ENCODE peak calls at places on chromosome 12, in four cellular contexts. K is endodermal cell, F is esophagus muscularis mucosa, D is prostate gland. R is an unnamed sample.

GRCh38 chr12:76277480-76277879 is 70.7 kb downstream of the BBS10 start:
- DNase-seq in D (no peak), K (peak), F (no peak), R (no peak)

GRCh38 chr12:59403259-59403932 is 192.4 kb upstream of the SLC16A7 start:
- DNase-seq in D (peak), K (peak), F (no peak), R (peak)

GRCh38 chr12:111758120-111758561 is 8.6 kb upstream of the ALDH2 start:
- DNase-seq in F (no peak), D (peak), K (peak), R (no peak)

GRCh38 chr12:6038160-6038559 is 86.3 kb downstream of the VWF start:
- DNase-seq in F (no peak), K (peak), D (no peak), R (peak)

GRCh38 chr12:34399631-34400422 is 377.5 kb downstream of the ALG10 start:
- DNase-seq in K (peak), F (peak), D (peak), R (no peak)

GRCh38 chr12:6778212-6778570 is 5.9 kb downstream of the LAG3 start:
- DNase-seq in K (peak), D (no peak), F (no peak), R (no peak)

GRCh38 chr12:47017901-47018479 is 61.4 kb upstream of the PCED1B start:
- DNase-seq in K (no peak), F (no peak), D (no peak), R (no peak)

GRCh38 chr12:47165934-47166333 is 86.2 kb upstream of the AMIGO2 start:
- DNase-seq in F (no peak), D (no peak), K (peak), R (no peak)

GRCh38 chr12:112409064-112409905 is at the start of gene RPL6:
- DNase-seq in F (peak), D (peak), K (peak), R (peak)

GRCh38 chr12:120100630-120101029 is 15.9 kb downstream of the RAB35 start:
- DNase-seq in D (peak), K (no peak), F (no peak), R (no peak)

GRCh38 chr12:102197789-102198188 is at the start of gene PMCH:
- DNase-seq in D (no peak), K (no peak), F (no peak), R (peak)

GRCh38 chr12:71755146-71755892 is 656 bp downstream of the RAB21 start:
- DNase-seq in F (no peak), K (no peak), D (peak), R (peak)

GRCh38 chr12:31650927-31651326 is 8.6 kb upstream of the ETFBKMT start:
- DNase-seq in D (no peak), K (peak), F (no peak), R (no peak)

GRCh38 chr12:107444771-107445170 is 240.8 kb upstream of the PWP1 start:
- DNase-seq in D (no peak), K (no peak), F (no peak), R (no peak)

GRCh38 chr12:6567112-6567680 is 895 bp downstream of the NOP2 start:
- DNase-seq in D (no peak), K (no peak), F (no peak), R (no peak)

GRCh38 chr12:32217354-32218310 is 111.0 kb downstream of the BICD1 start:
- DNase-seq in F (no peak), K (no peak), D (no peak), R (no peak)

GRCh38 chr12:109278912-109279311 is 30.2 kb downstream of the FOXN4 start:
- DNase-seq in K (no peak), D (no peak), F (no peak), R (no peak)

GRCh38 chr12:55940065-55940732 is 9.2 kb downstream of the DGKA start:
- DNase-seq in F (peak), D (peak), K (peak), R (peak)

DNA sequence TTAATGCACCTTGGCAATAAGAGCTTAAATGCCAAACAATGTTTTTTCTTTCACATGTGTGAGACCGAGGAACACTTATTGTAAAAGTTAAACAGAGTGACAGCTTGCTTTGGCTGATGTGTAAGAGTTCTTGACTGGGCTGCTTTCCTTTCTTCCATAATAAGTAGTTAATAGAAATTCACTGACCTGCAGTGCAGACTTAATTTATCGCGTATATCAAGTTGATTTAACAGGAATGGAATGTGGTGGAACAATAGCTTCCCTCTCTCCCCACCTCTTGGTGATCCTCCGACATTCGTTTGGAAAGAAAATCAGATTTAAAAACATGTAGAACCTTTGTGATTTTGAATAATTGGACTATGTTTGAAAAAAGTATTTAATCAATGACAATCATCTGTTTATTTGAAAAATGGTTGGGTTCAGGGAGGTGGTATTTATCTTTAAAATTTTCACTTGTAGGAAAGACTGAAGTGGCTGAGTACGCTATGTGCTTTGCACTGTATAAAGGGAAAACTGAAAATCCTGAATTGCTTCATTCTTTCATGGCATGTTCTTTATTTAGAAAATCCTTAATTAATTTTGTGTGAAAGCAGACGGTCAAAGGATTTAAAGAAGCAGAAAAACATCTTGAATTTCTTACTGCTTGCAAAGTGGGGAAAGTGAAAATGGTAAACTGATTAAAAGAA is 168.7 kb downstream of the NEDD1 start:
- DNase-seq in K (no peak), F (no peak), D (no peak), R (no peak)
- H3K4me3 ChIP-seq in K (no peak), F (no peak), D (no peak), R (no peak)

DNA sequence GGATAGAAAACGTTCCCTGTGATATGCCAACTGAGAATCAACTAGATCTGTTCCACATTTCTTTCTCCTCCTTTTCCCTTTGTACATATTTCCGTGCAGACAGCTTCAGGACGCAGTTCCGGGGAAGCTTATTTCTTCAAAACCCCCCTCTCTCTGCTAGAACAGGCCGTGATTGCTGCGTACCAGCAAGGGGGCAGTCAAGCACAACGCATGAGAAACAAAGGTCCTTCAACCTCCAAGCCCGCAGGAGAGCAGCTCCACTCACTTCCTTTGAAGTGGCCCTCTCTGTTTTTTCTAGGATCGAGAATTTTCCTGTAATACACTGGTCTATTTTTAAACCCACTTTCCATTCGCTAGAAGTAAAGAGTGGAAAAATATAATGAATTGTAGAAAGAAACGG is 80.8 kb downstream of the ZNF664 start:
- DNase-seq in K (peak), F (no peak), D (peak), R (no peak)
- TF ChIP-seq CTCF in K (peak), F (peak), D (peak), R (peak)

GRCh38 chr12:48198619-48198973 is 4.5 kb downstream of the OR10AD1 start:
- DNase-seq in K (no peak), F (peak), D (no peak), R (no peak)

GRCh38 chr12:48197967-48198618 is 5.0 kb downstream of the OR10AD1 start:
- DNase-seq in D (peak), K (peak), F (peak), R (peak)

GRCh38 chr12:48201091-48201490 is 2.0 kb downstream of the OR10AD1 start:
- DNase-seq in F (peak), K (no peak), D (no peak), R (no peak)

GRCh38 chr12:48198985-48199384 is 4.1 kb downstream of the OR10AD1 start:
- DNase-seq in F (no peak), D (no peak), K (no peak), R (no peak)

DNA sequence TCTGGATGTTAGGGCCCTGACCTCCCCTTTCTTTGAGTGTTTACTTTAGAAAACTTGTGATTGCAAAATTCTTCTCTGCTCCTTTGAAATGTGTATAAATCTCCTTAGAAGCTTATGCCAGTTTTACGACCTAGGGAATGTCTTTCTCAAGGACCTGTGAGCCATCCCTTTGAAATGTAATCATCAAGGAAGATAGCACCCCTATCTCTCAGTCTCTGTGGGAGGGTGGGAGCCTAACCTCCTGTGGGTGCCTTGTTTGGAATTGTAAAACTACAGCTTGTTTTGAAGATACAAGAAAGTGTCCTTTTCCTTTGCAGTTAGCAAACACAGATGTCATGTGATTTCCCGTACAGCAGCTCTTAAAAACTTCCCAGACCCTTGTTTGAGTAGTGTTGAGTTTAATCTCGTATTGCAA is 3.3 kb downstream of the OR10AD1 start:
- DNase-seq in D (peak), K (peak), F (peak), R (no peak)
- H3K4me3 ChIP-seq in D (no peak), K (peak), F (no peak), R (no peak)

DNA sequence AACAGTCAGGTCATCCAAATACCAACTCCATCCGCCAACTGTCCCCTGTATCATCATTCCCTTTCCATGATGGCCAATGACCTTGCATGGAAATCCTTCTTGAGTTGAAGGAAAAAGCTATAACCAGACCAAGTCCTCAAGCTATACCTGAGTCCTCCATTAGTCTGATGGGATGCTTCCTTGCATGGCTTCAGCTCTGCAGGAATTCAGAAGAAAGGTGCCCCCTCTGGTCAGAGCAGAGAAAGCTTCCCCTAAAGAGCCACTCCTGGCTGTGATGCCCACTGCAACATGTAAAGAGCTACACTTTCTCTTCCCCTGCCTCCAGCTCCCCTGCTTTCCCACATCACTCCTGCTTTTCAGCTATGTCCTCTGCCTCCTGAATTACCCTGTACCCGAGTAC is 43.1 kb upstream of the FKBP4 start:
- DNase-seq in D (no peak), K (peak), F (peak), R (no peak)
- TF ChIP-seq CTCF in D (no peak), K (peak), F (no peak), R (no peak)

GRCh38 chr12:4826909-4827308 is 82.8 kb upstream of the KCNA1 start:
- DNase-seq in D (no peak), K (no peak), F (no peak), R (no peak)
- H3K4me3 ChIP-seq in D (no peak), K (no peak), F (no peak), R (no peak)

GRCh38 chr12:92041742-92042141 is 103.9 kb downstream of the BTG1 start:
- DNase-seq in K (peak), D (no peak), F (no peak), R (no peak)
- TF ChIP-seq CTCF in K (peak), D (no peak), F (no peak), R (no peak)

GRCh38 chr12:124384299-124384894 is 89.5 kb downstream of the RFLNA start:
- DNase-seq in F (no peak), D (no peak), K (no peak), R (no peak)
- H3K4me3 ChIP-seq in F (no peak), D (no peak), K (no peak), R (no peak)

DNA sequence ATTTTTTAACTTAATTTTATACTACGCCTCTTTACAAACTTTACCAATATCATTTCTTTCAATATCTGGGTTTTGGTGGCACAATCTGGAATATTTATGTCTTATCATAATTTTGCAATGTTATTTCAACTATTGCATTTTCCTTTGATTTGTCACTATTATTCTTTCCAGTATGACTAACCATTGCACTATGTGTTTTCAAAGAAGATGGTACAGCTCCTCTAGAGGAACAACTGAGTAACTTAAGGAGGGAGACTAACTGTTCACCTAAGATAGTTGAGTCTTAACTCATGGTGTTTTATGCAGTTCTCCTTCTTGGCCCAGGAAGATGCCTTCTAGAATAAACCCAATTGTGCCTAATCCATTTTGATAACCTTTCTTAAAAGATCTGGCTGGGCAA is 60.5 kb upstream of the KIF21A start:
- DNase-seq in K (no peak), D (no peak), F (no peak), R (no peak)
- TF ChIP-seq CTCF in K (peak), D (no peak), F (no peak), R (no peak)

R was measured in GM12864.